ENCODE peak calls at places on chromosomes 2 and 18, in eight cellular contexts. One of them, this sample, is unnamed.

GRCh38 chr18:76445741-76446232 is 49.3 kb downstream of the ZNF516 start:
- DNase-seq in gastrocnemius medialis: peak
- DNase-seq in body of pancreas: no peak
- DNase-seq in lower leg skin: no peak
- DNase-seq in kidney tubule cell: no peak
- DNase-seq in HEK293T: no peak
- DNase-seq in cardiac fibroblast: no peak
- DNase-seq in stimulated activated CD4-positive, alpha-beta T cell treated with anti-CD3 and anti-CD28 coated beads, Interleukin-15, amount 100 ng/mL, for 1 hour: no peak
- DNase-seq in this sample: no peak

GRCh38 chr2:219495531-219496122 is 3.1 kb upstream of the GMPPA start:
- DNase-seq in lower leg skin: no peak
- DNase-seq in stimulated activated CD4-positive, alpha-beta T cell treated with anti-CD3 and anti-CD28 coated beads, Interleukin-15, amount 100 ng/mL, for 1 hour: peak
- DNase-seq in body of pancreas: peak
- DNase-seq in gastrocnemius medialis: peak
- DNase-seq in HEK293T: peak
- DNase-seq in cardiac fibroblast: peak
- DNase-seq in kidney tubule cell: peak
- DNase-seq in this sample: peak

GRCh38 chr18:2978626-2979025 is 34.3 kb downstream of the LPIN2 start:
- DNase-seq in kidney tubule cell: peak
- DNase-seq in HEK293T: no peak
- DNase-seq in stimulated activated CD4-positive, alpha-beta T cell treated with anti-CD3 and anti-CD28 coated beads, Interleukin-15, amount 100 ng/mL, for 1 hour: no peak
- DNase-seq in cardiac fibroblast: peak
- DNase-seq in body of pancreas: no peak
- DNase-seq in lower leg skin: no peak
- DNase-seq in gastrocnemius medialis: no peak
- DNase-seq in this sample: no peak

GRCh38 chr2:143686585-143687164 is 557.5 kb downstream of the ARHGAP15 start:
- DNase-seq in kidney tubule cell: peak
- DNase-seq in cardiac fibroblast: peak
- DNase-seq in lower leg skin: no peak
- DNase-seq in gastrocnemius medialis: no peak
- DNase-seq in body of pancreas: no peak
- DNase-seq in HEK293T: peak
- DNase-seq in stimulated activated CD4-positive, alpha-beta T cell treated with anti-CD3 and anti-CD28 coated beads, Interleukin-15, amount 100 ng/mL, for 1 hour: no peak
- DNase-seq in this sample: no peak

GRCh38 chr2:240502059-240502429 is 55.7 kb downstream of the ANKMY1 start:
- DNase-seq in kidney tubule cell: no peak
- DNase-seq in stimulated activated CD4-positive, alpha-beta T cell treated with anti-CD3 and anti-CD28 coated beads, Interleukin-15, amount 100 ng/mL, for 1 hour: no peak
- DNase-seq in HEK293T: no peak
- DNase-seq in cardiac fibroblast: no peak
- DNase-seq in gastrocnemius medialis: peak
- DNase-seq in lower leg skin: no peak
- DNase-seq in body of pancreas: peak
- DNase-seq in this sample: peak

GRCh38 chr2:234917245-234917975 is 34.4 kb upstream of the SH3BP4 start:
- DNase-seq in HEK293T: no peak
- DNase-seq in lower leg skin: no peak
- DNase-seq in body of pancreas: no peak
- DNase-seq in kidney tubule cell: peak
- DNase-seq in stimulated activated CD4-positive, alpha-beta T cell treated with anti-CD3 and anti-CD28 coated beads, Interleukin-15, amount 100 ng/mL, for 1 hour: no peak
- DNase-seq in cardiac fibroblast: no peak
- DNase-seq in gastrocnemius medialis: no peak
- DNase-seq in this sample: no peak

GRCh38 chr2:66240284-66240683 is 194.6 kb upstream of the MEIS1 start:
- DNase-seq in gastrocnemius medialis: peak
- DNase-seq in stimulated activated CD4-positive, alpha-beta T cell treated with anti-CD3 and anti-CD28 coated beads, Interleukin-15, amount 100 ng/mL, for 1 hour: no peak
- DNase-seq in body of pancreas: no peak
- DNase-seq in kidney tubule cell: no peak
- DNase-seq in lower leg skin: peak
- DNase-seq in cardiac fibroblast: no peak
- DNase-seq in HEK293T: no peak
- DNase-seq in this sample: no peak

GRCh38 chr2:70897203-70897976 is 38.3 kb upstream of the ATP6V1B1 start:
- DNase-seq in gastrocnemius medialis: no peak
- DNase-seq in lower leg skin: no peak
- DNase-seq in kidney tubule cell: no peak
- DNase-seq in HEK293T: no peak
- DNase-seq in stimulated activated CD4-positive, alpha-beta T cell treated with anti-CD3 and anti-CD28 coated beads, Interleukin-15, amount 100 ng/mL, for 1 hour: no peak
- DNase-seq in cardiac fibroblast: peak
- DNase-seq in body of pancreas: no peak
- DNase-seq in this sample: peak

GRCh38 chr2:155026646-155027045 is 328.2 kb downstream of the KCNJ3 start:
- DNase-seq in cardiac fibroblast: no peak
- DNase-seq in body of pancreas: no peak
- DNase-seq in HEK293T: no peak
- DNase-seq in lower leg skin: no peak
- DNase-seq in gastrocnemius medialis: no peak
- DNase-seq in kidney tubule cell: no peak
- DNase-seq in stimulated activated CD4-positive, alpha-beta T cell treated with anti-CD3 and anti-CD28 coated beads, Interleukin-15, amount 100 ng/mL, for 1 hour: no peak
- DNase-seq in this sample: no peak

GRCh38 chr18:9779630-9780029 is 71.5 kb downstream of the RAB31 start:
- DNase-seq in cardiac fibroblast: peak
- DNase-seq in kidney tubule cell: no peak
- DNase-seq in stimulated activated CD4-positive, alpha-beta T cell treated with anti-CD3 and anti-CD28 coated beads, Interleukin-15, amount 100 ng/mL, for 1 hour: no peak
- DNase-seq in lower leg skin: no peak
- DNase-seq in HEK293T: no peak
- DNase-seq in gastrocnemius medialis: no peak
- DNase-seq in body of pancreas: no peak
- DNase-seq in this sample: no peak

GRCh38 chr2:73870084-73870483 is 22.7 kb upstream of the ACTG2 start:
- DNase-seq in lower leg skin: peak
- DNase-seq in kidney tubule cell: no peak
- DNase-seq in body of pancreas: no peak
- DNase-seq in HEK293T: no peak
- DNase-seq in gastrocnemius medialis: peak
- DNase-seq in stimulated activated CD4-positive, alpha-beta T cell treated with anti-CD3 and anti-CD28 coated beads, Interleukin-15, amount 100 ng/mL, for 1 hour: no peak
- DNase-seq in cardiac fibroblast: peak
- DNase-seq in this sample: peak

GRCh38 chr18:37161491-37161890 is 332.6 kb downstream of the KIAA1328 start:
- DNase-seq in HEK293T: no peak
- DNase-seq in gastrocnemius medialis: no peak
- DNase-seq in kidney tubule cell: peak
- DNase-seq in cardiac fibroblast: no peak
- DNase-seq in lower leg skin: no peak
- DNase-seq in stimulated activated CD4-positive, alpha-beta T cell treated with anti-CD3 and anti-CD28 coated beads, Interleukin-15, amount 100 ng/mL, for 1 hour: no peak
- DNase-seq in body of pancreas: no peak
- DNase-seq in this sample: no peak